ENCODE peak calls at places on chromosomes 7 and 10, in eight cellular contexts. D is AG20443; M is CD4-positive, CD25-positive, alpha-beta regulatory T cell; A is AML-193; P is CD8-positive, alpha-beta T cell; N is effector memory CD8-positive, alpha-beta T cell; T is foreskin fibroblast; H is NCI-H526 treated with DMSO at 0.1 percent for 48 hours. L is an unnamed sample.

GRCh38 chr7:2814186-2814530 is 29.9 kb downstream of the GNA12 start:
- DNase-seq in N (no peak), H (no peak), M (no peak), D (peak; percentile 33), T (no peak), P (no peak), A (no peak), L (no peak)

GRCh38 chr7:100888988-100889760 is at the start of gene UFSP1:
- DNase-seq in T (no peak), D (no peak), P (no peak), N (no peak), H (peak; percentile 73), M (no peak), A (peak; percentile 56), L (no peak)

GRCh38 chr7:8833355-8833754 is 399.9 kb downstream of the NXPH1 start:
- DNase-seq in T (no peak), M (no peak), N (no peak), H (no peak), D (no peak), A (no peak), P (no peak), L (no peak)

GRCh38 chr7:157692156-157693011 is 355.6 kb downstream of the DNAJB6 start:
- DNase-seq in P (no peak), H (no peak), D (no peak), T (no peak), M (no peak), N (no peak), A (no peak), L (no peak)

GRCh38 chr7:55065511-55066229 is 46.9 kb downstream of the EGFR start:
- DNase-seq in H (no peak), M (no peak), A (no peak), N (no peak), T (peak; percentile 86), D (peak; percentile 70), P (no peak), L (peak; percentile 98)

GRCh38 chr7:1622441-1622840 is 47.6 kb upstream of the ELFN1 start:
- DNase-seq in H (no peak), N (no peak), M (no peak), P (no peak), D (no peak), T (no peak), A (no peak), L (no peak)

GRCh38 chr10:31602541-31603244 is 283.7 kb downstream of the ZEB1 start:
- DNase-seq in T (peak; percentile 79), M (peak; percentile 9), D (peak; percentile 93), N (no peak), H (no peak), P (no peak), A (no peak), L (peak; percentile 4)

GRCh38 chr7:12111461-12112405 is 99.4 kb upstream of the TMEM106B start:
- DNase-seq in P (peak; percentile 15), H (peak; percentile 12), D (peak; percentile 14), M (no peak), A (no peak), T (peak; percentile 21), N (no peak), L (no peak)

GRCh38 chr7:86928308-86928707 is 131.1 kb downstream of the ELAPOR2 start:
- DNase-seq in H (no peak), A (no peak), D (no peak), M (no peak), T (no peak), N (no peak), P (no peak), L (no peak)

GRCh38 chr7:139734395-139734794 is 43.4 kb downstream of the HIPK2 start:
- DNase-seq in H (no peak), P (no peak), T (peak; percentile 94), A (no peak), D (peak; percentile 58), M (no peak), N (no peak), L (no peak)

GRCh38 chr7:127383123-127383835 is 9.2 kb downstream of the ZNF800 start:
- DNase-seq in A (no peak), N (no peak), M (no peak), D (no peak), T (no peak), P (no peak), H (no peak), L (peak; percentile 54)

GRCh38 chr10:6522230-6522629 is 57.8 kb downstream of the PRKCQ start:
- DNase-seq in H (no peak), D (no peak), P (no peak), N (no peak), M (no peak), A (no peak), T (no peak), L (no peak)

GRCh38 chr10:59654007-59654406 is 55.6 kb downstream of the SLC16A9 start:
- DNase-seq in H (no peak), P (no peak), D (no peak), T (no peak), A (no peak), N (no peak), M (peak; percentile 48), L (no peak)

GRCh38 chr10:80589726-80590373 is 52.1 kb downstream of the SH2D4B start:
- DNase-seq in D (no peak), H (no peak), M (no peak), T (no peak), A (no peak), N (no peak), P (no peak), L (no peak)

GRCh38 chr10:49737474-49738201 is 24.5 kb downstream of the OGDHL start:
- DNase-seq in N (no peak), H (no peak), T (no peak), M (no peak), D (no peak), A (no peak), P (no peak), L (no peak)

GRCh38 chr7:75572814-75573213 is 80.7 kb downstream of the SPDYE5 start:
- DNase-seq in P (no peak), N (no peak), H (no peak), A (no peak), T (no peak), M (no peak), D (no peak), L (no peak)

GRCh38 chr10:133528296-133528844 is 1.2 kb downstream of the CYP2E1 start:
- DNase-seq in T (no peak), A (no peak), P (no peak), H (no peak), N (no peak), M (no peak), D (no peak), L (no peak)

L was measured in ACHN.